ENCODE peak calls at places on chromosomes 2 and 18, in eight cellular contexts. A is WERI-Rb-1, G is lower lobe of right lung, D is BJ, H is hepatocyte, J is RWPE2, C is colonic mucosa, E is ascending aorta. K is an unnamed sample.

GRCh38 chr18:45282101-45282812 is 333.0 kb upstream of the SLC14A2 start:
- DNase-seq in J (no peak), E (no peak), D (no peak), G (no peak), H (no peak), C (no peak), A (no peak), K (no peak)

GRCh38 chr2:150023044-150023443 is 435.5 kb upstream of the MMADHC start:
- DNase-seq in A (no peak), C (no peak), G (no peak), H (no peak), E (no peak), D (no peak), J (no peak), K (no peak)

GRCh38 chr2:20196053-20196880 is 28.7 kb downstream of the SDC1 start:
- DNase-seq in J (no peak), E (no peak), D (no peak), H (peak; percentile 56), C (peak; percentile 84), G (peak; percentile 85), A (no peak), K (no peak)

GRCh38 chr18:9102391-9103216 is at the start of gene NDUFV2:
- DNase-seq in C (peak; percentile 98), G (peak; percentile 98), D (peak; percentile 52), E (peak; percentile 80), A (peak; percentile 97), H (peak; percentile 98), J (peak; percentile 92), K (peak; percentile 41)

GRCh38 chr18:67218556-67218955 is 298.0 kb downstream of the DSEL start:
- DNase-seq in C (no peak), J (no peak), D (no peak), H (no peak), E (no peak), A (no peak), G (no peak), K (no peak)

GRCh38 chr18:76493213-76494107 is 1.6 kb downstream of the ZNF516 start:
- DNase-seq in C (peak; percentile 60), E (no peak), D (no peak), J (no peak), A (peak; percentile 44), G (no peak), H (peak; percentile 70), K (no peak)

GRCh38 chr2:12816379-12817306 is 99.9 kb downstream of the TRIB2 start:
- DNase-seq in A (no peak), G (no peak), E (no peak), C (no peak), D (no peak), H (no peak), J (no peak), K (no peak)

GRCh38 chr2:71938108-71938507 is 209.6 kb downstream of the CYP26B1 start:
- DNase-seq in E (no peak), D (no peak), H (no peak), A (no peak), J (no peak), C (no peak), G (no peak), K (no peak)

GRCh38 chr18:35041752-35042379 is 653 bp downstream of the MAPRE2 start:
- DNase-seq in J (no peak), H (no peak), D (no peak), G (no peak), C (peak; percentile 35), A (peak; percentile 30), E (no peak), K (no peak)

GRCh38 chr18:74982946-74983635 is 225.8 kb downstream of the PTGR3 start:
- DNase-seq in D (no peak), E (no peak), J (no peak), A (no peak), H (no peak), C (no peak), G (no peak), K (no peak)

GRCh38 chr18:3397031-3397750 is 52.8 kb upstream of the TGIF1 start:
- DNase-seq in A (no peak), J (no peak), D (no peak), E (no peak), G (no peak), C (no peak), H (no peak), K (no peak)

GRCh38 chr2:134361648-134362047 is 107.8 kb downstream of the MGAT5 start:
- DNase-seq in A (no peak), G (no peak), C (peak; percentile 35), J (no peak), D (no peak), E (no peak), H (no peak), K (no peak)
- TF ChIP-seq CTCF in A (no peak), G (no peak), C (no peak), J (no peak), D (no peak), E (no peak), H (no peak), K (no peak)

GRCh38 chr2:43100883-43101662 is 125.3 kb downstream of the ZFP36L2 start:
- DNase-seq in D (no peak), E (no peak), G (no peak), A (peak; percentile 50), C (no peak), H (peak; percentile 49), J (no peak), K (no peak)
- H3K4me3 ChIP-seq in D (no peak overlapping the region), E (peak overlapping the region; percentile 65), G (peak overlapping the region; percentile 47), A (peak overlapping the region; percentile 53), C (peak overlapping the region; percentile 11), H (peak overlapping the region; percentile 26), J (no peak overlapping the region), K (no peak overlapping the region)

DNA sequence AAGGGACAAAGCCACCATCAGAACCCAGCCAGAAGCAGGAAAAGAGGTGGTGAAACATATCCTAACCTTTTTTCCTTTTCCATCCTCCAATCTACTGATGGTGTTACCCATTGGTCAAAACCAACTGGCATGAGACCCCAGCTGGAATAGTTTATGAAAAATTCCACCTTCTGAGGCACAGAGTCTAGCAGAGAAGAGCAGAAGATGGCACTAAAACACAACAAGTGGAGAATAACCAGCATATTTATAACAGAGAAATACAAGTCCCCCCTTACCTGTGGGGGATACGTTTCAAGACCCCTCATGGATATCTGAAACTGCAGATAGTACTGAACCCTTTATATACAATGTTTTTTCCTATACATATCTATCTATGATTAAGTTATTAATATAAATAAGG is 4.9 kb upstream of the INPP1 start:
- DNase-seq in H (no peak), E (no peak), C (no peak), J (no peak), D (no peak), G (no peak), A (no peak), K (no peak)
- TF ChIP-seq CTCF in H (peak; percentile 5), E (no peak), C (no peak), J (no peak), D (no peak), G (no peak), A (no peak), K (no peak)

DNA sequence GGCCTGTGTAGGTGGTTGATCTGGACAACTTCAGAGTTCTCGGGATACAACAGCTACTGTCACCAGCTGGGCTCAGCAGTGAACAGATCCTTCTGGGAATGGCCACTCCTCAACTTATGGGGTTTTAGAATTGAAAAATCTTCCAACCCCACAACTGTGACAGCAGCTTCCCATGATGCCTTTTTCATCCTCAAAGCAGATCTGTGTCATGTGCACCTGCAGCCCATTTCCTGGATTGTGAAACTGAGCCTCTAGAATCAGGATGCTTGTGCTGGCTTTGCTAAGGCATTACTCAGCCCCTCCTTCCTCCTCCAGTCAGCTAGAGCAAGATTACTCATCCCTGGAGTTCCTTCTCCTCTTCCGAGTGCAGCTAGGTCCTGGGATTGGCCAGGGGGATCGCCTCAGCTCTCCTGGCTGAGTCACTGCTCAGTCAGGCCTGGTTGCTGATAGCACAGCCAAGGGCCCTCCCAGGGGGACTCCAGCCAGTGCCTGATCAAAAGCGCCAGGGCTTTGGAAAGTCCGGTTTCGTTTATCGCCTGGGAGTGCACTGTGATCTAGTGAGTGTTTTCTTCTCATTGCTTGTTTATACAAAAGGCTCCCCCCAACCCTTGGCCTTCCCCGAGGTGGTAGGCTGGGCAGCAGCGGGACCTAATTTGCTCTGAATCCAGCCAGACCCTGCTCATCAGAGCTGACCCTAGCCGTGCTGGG is 2.4 kb upstream of the LPIN1 start:
- DNase-seq in E (peak; percentile 94), C (peak; percentile 96), H (peak; percentile 97), J (peak; percentile 98), D (peak; percentile 97), G (peak; percentile 95), A (peak; percentile 98), K (peak; percentile 98)
- H3K4me3 ChIP-seq in E (peak overlapping the region; percentile 47), C (no peak overlapping the region), H (no peak overlapping the region), J (peak overlapping the region; percentile 6), D (peak overlapping the region; percentile 15), G (peak overlapping the region; percentile 28), A (peak overlapping the region; percentile 35), K (peak overlapping the region; percentile 40)

GRCh38 chr2:170005702-170006101 is 172.2 kb upstream of the MYO3B start:
- DNase-seq in J (no peak), E (no peak), H (no peak), D (no peak), A (no peak), G (no peak), C (no peak), K (no peak)
- TF ChIP-seq CTCF in J (no peak), E (no peak), H (no peak), D (no peak), A (no peak), G (no peak), C (no peak), K (no peak)

GRCh38 chr2:53793261-53793660 is 6.4 kb downstream of the ERLEC1 start:
- DNase-seq in J (no peak), E (no peak), A (no peak), D (no peak), H (no peak), C (no peak), G (no peak), K (no peak)
- H3K4me3 ChIP-seq in J (no peak overlapping the region), E (no peak overlapping the region), A (no peak overlapping the region), D (no peak overlapping the region), H (no peak overlapping the region), C (no peak overlapping the region), G (no peak overlapping the region), K (no peak overlapping the region)

GRCh38 chr2:167592441-167592840 is 655.0 kb downstream of the STK39 start:
- DNase-seq in J (no peak), D (no peak), H (no peak), A (no peak), E (no peak), G (no peak), C (no peak), K (no peak)

GRCh38 chr2:167599228-167599627 is 648.2 kb downstream of the STK39 start:
- DNase-seq in H (no peak), E (no peak), G (no peak), A (no peak), C (no peak), J (no peak), D (no peak), K (no peak)

GRCh38 chr2:167596072-167596471 is 651.3 kb downstream of the STK39 start:
- DNase-seq in E (no peak), H (no peak), A (no peak), J (no peak), G (no peak), C (no peak), D (no peak), K (no peak)

GRCh38 chr2:167595021-167595420 is 652.4 kb downstream of the STK39 start:
- DNase-seq in D (no peak), G (no peak), H (no peak), A (no peak), C (no peak), J (no peak), E (no peak), K (no peak)
- TF ChIP-seq CTCF in D (no peak), G (no peak), H (no peak), A (no peak), C (no peak), J (no peak), E (no peak), K (no peak)

K was measured in AG04449.